ENCODE peak calls at places on chromosomes 1 and 21, in six cellular contexts. One of them, this sample, is unnamed.

GRCh38 chr21:42833859-42834729 is 45.2 kb downstream of the WDR4 start:
- DNase-seq in thoracic aorta: no peak
- DNase-seq in IMR-90: no peak
- DNase-seq in psoas muscle: no peak
- DNase-seq in heart right ventricle: no peak
- DNase-seq in HCT116: no peak
- DNase-seq in this sample: peak; percentile 52

GRCh38 chr1:230464618-230465017 is 38.5 kb upstream of the PGBD5 start:
- DNase-seq in IMR-90: no peak
- DNase-seq in heart right ventricle: no peak
- DNase-seq in HCT116: no peak
- DNase-seq in psoas muscle: no peak
- DNase-seq in thoracic aorta: no peak
- DNase-seq in this sample: no peak

GRCh38 chr21:41316641-41317392 is at the start of gene FAM3B:
- DNase-seq in IMR-90: no peak
- DNase-seq in HCT116: no peak
- DNase-seq in thoracic aorta: no peak
- DNase-seq in psoas muscle: no peak
- DNase-seq in heart right ventricle: no peak
- DNase-seq in this sample: peak; percentile 40

GRCh38 chr21:22993822-22994574 is 1995.8 kb downstream of the NCAM2 start:
- DNase-seq in IMR-90: no peak
- DNase-seq in HCT116: no peak
- DNase-seq in thoracic aorta: no peak
- DNase-seq in heart right ventricle: no peak
- DNase-seq in psoas muscle: no peak
- DNase-seq in this sample: no peak

GRCh38 chr1:27940297-27940696 is 5.5 kb downstream of the SMPDL3B start:
- DNase-seq in HCT116: no peak
- DNase-seq in IMR-90: no peak
- DNase-seq in heart right ventricle: peak; percentile 30
- DNase-seq in thoracic aorta: no peak
- DNase-seq in psoas muscle: peak; percentile 61
- DNase-seq in this sample: no peak

GRCh38 chr1:32549601-32550000 is 10.4 kb downstream of the ZBTB8A start:
- DNase-seq in thoracic aorta: no peak
- DNase-seq in HCT116: no peak
- DNase-seq in heart right ventricle: no peak
- DNase-seq in psoas muscle: no peak
- DNase-seq in IMR-90: no peak
- DNase-seq in this sample: no peak

GRCh38 chr1:55213885-55214213 is 1.3 kb downstream of the USP24 start:
- DNase-seq in heart right ventricle: no peak
- DNase-seq in psoas muscle: no peak
- DNase-seq in HCT116: no peak
- DNase-seq in IMR-90: no peak
- DNase-seq in thoracic aorta: no peak
- DNase-seq in this sample: no peak

GRCh38 chr1:224585051-224585450 is 31.1 kb upstream of the CNIH3 start:
- DNase-seq in heart right ventricle: no peak
- DNase-seq in HCT116: no peak
- DNase-seq in thoracic aorta: no peak
- DNase-seq in psoas muscle: no peak
- DNase-seq in IMR-90: no peak
- DNase-seq in this sample: no peak

GRCh38 chr1:1305300-1306069 is 2.2 kb downstream of the ACAP3 start:
- DNase-seq in heart right ventricle: peak; percentile 73
- DNase-seq in IMR-90: peak; percentile 71
- DNase-seq in HCT116: no peak
- DNase-seq in psoas muscle: peak; percentile 84
- DNase-seq in thoracic aorta: no peak
- DNase-seq in this sample: no peak

GRCh38 chr1:234715252-234715945 is 105.4 kb upstream of the IRF2BP2 start:
- DNase-seq in psoas muscle: no peak
- DNase-seq in thoracic aorta: no peak
- DNase-seq in HCT116: no peak
- DNase-seq in IMR-90: no peak
- DNase-seq in heart right ventricle: no peak
- DNase-seq in this sample: no peak

GRCh38 chr1:155000725-155001437 is 1.7 kb upstream of the ZBTB7B start:
- DNase-seq in thoracic aorta: peak; percentile 51
- DNase-seq in HCT116: peak; percentile 90
- DNase-seq in IMR-90: peak; percentile 77
- DNase-seq in psoas muscle: peak; percentile 96
- DNase-seq in heart right ventricle: peak; percentile 87
- DNase-seq in this sample: peak; percentile 92
- TF ChIP-seq CTCF in thoracic aorta: no peak
- TF ChIP-seq CTCF in HCT116: no peak
- TF ChIP-seq CTCF in IMR-90: peak; percentile 5
- TF ChIP-seq CTCF in psoas muscle: peak; percentile 2
- TF ChIP-seq CTCF in heart right ventricle: no peak
- TF ChIP-seq CTCF in this sample: no peak

GRCh38 chr1:209802780-209803152 is 3.2 kb downstream of the IRF6 start:
- DNase-seq in heart right ventricle: no peak
- DNase-seq in psoas muscle: no peak
- DNase-seq in HCT116: no peak
- DNase-seq in IMR-90: no peak
- DNase-seq in thoracic aorta: no peak
- DNase-seq in this sample: no peak

GRCh38 chr1:209797978-209798639 is 7.8 kb downstream of the IRF6 start:
- DNase-seq in IMR-90: no peak
- DNase-seq in psoas muscle: no peak
- DNase-seq in HCT116: no peak
- DNase-seq in thoracic aorta: no peak
- DNase-seq in heart right ventricle: no peak
- DNase-seq in this sample: no peak

GRCh38 chr1:209803568-209803967 is 2.4 kb downstream of the IRF6 start:
- DNase-seq in HCT116: no peak
- DNase-seq in psoas muscle: no peak
- DNase-seq in thoracic aorta: no peak
- DNase-seq in heart right ventricle: no peak
- DNase-seq in IMR-90: no peak
- DNase-seq in this sample: no peak

GRCh38 chr1:209802117-209802779 is 3.7 kb downstream of the IRF6 start:
- DNase-seq in HCT116: no peak
- DNase-seq in thoracic aorta: no peak
- DNase-seq in psoas muscle: no peak
- DNase-seq in IMR-90: no peak
- DNase-seq in heart right ventricle: no peak
- DNase-seq in this sample: no peak

DNA sequence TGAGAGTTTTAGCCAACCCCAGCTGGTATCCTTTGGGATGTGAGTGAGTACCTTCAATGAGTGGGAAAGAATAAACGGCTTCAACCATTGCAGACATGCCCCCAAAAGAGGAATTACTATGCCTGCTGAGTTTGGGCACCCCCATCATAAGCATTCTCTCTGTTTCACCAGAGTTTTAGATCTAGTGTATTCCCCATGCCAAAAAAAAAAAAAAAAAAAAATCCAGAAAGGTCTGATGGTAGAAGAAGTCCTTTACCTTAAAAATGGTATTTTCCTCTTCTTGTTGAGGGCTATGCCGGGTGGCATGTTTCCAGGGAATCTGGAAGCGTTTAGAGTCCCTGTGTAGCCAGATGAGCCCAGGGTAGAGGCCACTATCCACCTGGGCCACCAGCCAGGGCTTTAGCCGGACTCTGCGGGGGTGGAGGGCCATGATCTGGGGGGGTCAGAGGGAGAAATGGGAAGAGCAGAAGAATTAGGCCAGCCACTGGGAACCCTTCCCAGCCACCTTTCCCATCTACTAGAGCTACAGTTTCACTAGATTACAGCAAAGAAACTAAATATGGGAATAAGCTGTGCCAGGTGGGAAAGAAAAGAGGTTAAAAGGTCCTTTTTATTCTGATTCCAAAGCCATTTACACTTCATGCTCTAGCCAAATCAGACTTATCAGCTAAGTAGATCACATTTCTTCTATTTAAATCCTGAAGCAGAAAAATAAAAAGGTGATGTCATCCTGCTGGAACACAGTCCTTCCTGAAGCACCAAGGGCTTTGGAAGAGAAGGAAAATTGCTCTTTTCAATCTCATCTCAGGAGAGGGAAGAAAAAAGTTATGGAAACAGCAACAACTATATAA is 4.7 kb downstream of the IRF6 start:
- DNase-seq in HCT116: no peak
- DNase-seq in heart right ventricle: no peak
- DNase-seq in thoracic aorta: no peak
- DNase-seq in psoas muscle: no peak
- DNase-seq in IMR-90: peak; percentile 42
- DNase-seq in this sample: no peak
- H3K4me3 ChIP-seq in HCT116: no peak overlapping the region
- H3K4me3 ChIP-seq in heart right ventricle: no peak overlapping the region
- H3K4me3 ChIP-seq in thoracic aorta: no peak overlapping the region
- H3K4me3 ChIP-seq in psoas muscle: no peak overlapping the region
- H3K4me3 ChIP-seq in IMR-90: no peak overlapping the region
- H3K4me3 ChIP-seq in this sample: no peak overlapping the region

DNA sequence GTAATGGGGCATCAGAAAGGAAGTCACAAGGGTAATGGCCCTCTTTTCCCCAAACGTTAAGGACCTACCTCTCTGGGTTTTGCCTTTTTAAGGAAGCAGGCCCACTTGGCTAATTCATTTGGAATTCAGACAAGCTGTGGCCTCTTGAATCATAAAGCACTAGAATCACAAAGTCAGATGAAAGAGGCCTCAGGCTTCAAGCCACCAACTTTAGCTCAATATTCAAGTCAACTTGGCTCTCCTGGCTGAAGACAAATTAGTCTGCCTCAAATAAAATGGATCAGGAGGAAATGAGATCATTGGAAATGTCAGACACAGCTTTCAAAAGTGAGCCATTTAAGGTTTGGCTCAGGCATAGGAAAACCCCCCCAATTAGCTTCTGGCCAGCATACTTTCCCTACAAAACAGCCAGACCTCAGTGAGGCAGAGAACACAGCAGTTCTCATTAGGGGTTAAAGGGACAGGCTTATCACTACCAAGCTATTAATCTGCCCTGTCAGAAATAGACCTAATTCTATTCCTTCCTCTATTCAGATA is 34.3 kb downstream of the SLC35D1 start:
- DNase-seq in thoracic aorta: no peak
- DNase-seq in HCT116: no peak
- DNase-seq in IMR-90: peak; percentile 81
- DNase-seq in heart right ventricle: no peak
- DNase-seq in psoas muscle: no peak
- DNase-seq in this sample: no peak
- H3K27ac ChIP-seq in thoracic aorta: peak overlapping the region; percentile 86
- H3K27ac ChIP-seq in HCT116: no peak overlapping the region
- H3K27ac ChIP-seq in IMR-90: peak overlapping the region; percentile 75
- H3K27ac ChIP-seq in heart right ventricle: peak overlapping the region; percentile 71
- H3K27ac ChIP-seq in psoas muscle: peak overlapping the region; percentile 46
- H3K27ac ChIP-seq in this sample: peak overlapping the region; percentile 91

DNA sequence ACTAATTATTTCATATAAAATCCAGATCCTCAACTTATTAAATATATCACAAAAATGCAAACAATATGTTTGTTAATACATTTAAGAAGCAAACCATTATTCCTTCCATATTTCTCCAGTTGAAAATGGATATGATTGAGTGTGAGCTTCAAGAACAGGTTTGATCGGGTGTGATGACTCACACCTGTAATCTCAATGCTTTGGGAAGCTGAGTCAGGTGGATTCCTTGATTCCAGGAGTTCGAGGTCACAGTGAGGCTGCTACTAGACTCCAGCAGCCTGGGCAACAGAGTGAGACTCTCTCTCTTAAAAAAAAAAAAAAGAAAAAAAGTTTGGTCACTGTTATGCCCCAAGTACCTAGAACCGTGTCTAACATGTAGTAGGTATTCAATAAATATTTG is 42.9 kb upstream of the RRP15 start:
- DNase-seq in thoracic aorta: no peak
- DNase-seq in heart right ventricle: no peak
- DNase-seq in psoas muscle: no peak
- DNase-seq in HCT116: peak; percentile 21
- DNase-seq in IMR-90: peak; percentile 1
- DNase-seq in this sample: no peak
- TF ChIP-seq CTCF in thoracic aorta: no peak
- TF ChIP-seq CTCF in heart right ventricle: no peak
- TF ChIP-seq CTCF in psoas muscle: no peak
- TF ChIP-seq CTCF in HCT116: no peak
- TF ChIP-seq CTCF in IMR-90: no peak
- TF ChIP-seq CTCF in this sample: no peak

DNA sequence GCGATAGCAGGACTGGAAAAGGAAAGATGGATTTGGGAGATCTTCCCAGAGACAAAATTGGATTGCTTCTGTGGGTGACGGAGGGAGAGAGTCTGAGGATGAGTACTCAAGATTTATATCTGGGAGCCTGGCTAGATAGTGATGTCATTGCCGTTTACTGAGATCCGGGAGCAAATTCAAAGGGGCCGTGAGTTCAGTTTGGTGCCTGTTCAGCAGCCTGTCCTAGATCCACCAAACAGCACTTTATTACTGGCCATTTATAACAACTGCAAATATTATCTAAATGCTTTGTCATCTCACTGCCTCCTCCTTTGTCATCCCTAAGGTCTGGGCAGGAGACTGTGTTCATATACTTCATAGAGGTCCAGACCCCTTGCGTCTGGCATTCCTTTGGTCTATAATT is 29.2 kb downstream of the MAPKAPK2 start:
- DNase-seq in heart right ventricle: no peak
- DNase-seq in IMR-90: peak; percentile 62
- DNase-seq in psoas muscle: no peak
- DNase-seq in HCT116: no peak
- DNase-seq in thoracic aorta: no peak
- DNase-seq in this sample: no peak
- H3K4me3 ChIP-seq in heart right ventricle: no peak overlapping the region
- H3K4me3 ChIP-seq in IMR-90: no peak overlapping the region
- H3K4me3 ChIP-seq in psoas muscle: no peak overlapping the region
- H3K4me3 ChIP-seq in HCT116: no peak overlapping the region
- H3K4me3 ChIP-seq in thoracic aorta: no peak overlapping the region
- H3K4me3 ChIP-seq in this sample: no peak overlapping the region

DNA sequence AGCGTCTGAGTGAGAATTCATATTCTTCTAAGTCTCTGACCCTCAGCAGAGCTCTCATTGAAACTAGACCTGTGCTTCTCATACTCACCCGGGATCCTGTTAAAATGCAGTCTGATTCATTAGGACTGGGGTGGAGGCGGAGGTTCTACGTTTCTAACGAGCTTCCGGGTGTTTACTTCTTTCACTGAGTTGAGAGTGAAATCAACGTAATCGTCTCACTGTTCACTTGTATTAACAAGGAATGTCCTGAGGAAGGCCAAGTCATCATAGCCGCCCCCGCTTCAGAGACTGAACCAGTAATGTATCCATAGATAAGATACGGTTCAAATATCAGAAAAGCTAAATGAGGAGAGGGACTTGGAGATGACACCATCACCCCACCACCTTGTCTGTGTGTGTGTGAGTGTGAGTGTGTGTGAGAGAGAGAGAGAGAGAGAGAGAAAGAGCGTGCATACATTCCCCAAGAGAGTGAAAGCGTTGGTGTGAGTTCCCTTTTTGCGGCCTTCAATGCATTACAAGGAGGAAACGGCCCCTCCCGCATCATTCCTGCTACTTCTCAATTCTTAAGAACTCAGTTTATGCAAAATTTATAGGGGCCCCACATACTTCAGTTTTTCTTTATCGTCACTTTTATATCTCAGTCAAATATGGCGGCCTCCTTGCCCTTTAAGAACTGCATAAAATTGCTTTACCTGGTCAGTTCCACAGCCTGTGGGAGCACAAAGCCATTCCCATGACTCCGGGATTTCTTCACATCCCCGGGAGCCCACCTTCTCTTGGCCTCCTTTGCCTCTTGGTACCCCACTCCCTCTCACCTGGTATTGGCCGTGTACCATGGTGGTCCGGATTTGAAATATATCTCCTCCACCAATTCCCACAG is 19.8 kb downstream of the KMO start:
- DNase-seq in IMR-90: peak; percentile 10
- DNase-seq in HCT116: no peak
- DNase-seq in thoracic aorta: peak; percentile 4
- DNase-seq in heart right ventricle: no peak
- DNase-seq in psoas muscle: no peak
- DNase-seq in this sample: no peak
- H3K27ac ChIP-seq in IMR-90: no peak overlapping the region
- H3K27ac ChIP-seq in HCT116: no peak overlapping the region
- H3K27ac ChIP-seq in thoracic aorta: no peak overlapping the region
- H3K27ac ChIP-seq in heart right ventricle: no peak overlapping the region
- H3K27ac ChIP-seq in psoas muscle: no peak overlapping the region
- H3K27ac ChIP-seq in this sample: no peak overlapping the region